ENCODE peak calls at places on chromosomes 3 and 15, in five cellular contexts. C, E, U, X and K are unnamed samples.
A peak's percentile ranks its signal among the peaks of the same experiment; 100 is the strongest.

GRCh38 chr15:86650084-86650483 is 570.4 kb downstream of the AGBL1 start:
- DNase-seq in C (peak; percentile 33), E (no peak), U (no peak), X (no peak), K (no peak)

GRCh38 chr3:29871087-29871486 is 590.2 kb downstream of the RBMS3 start:
- DNase-seq in C (no peak), E (no peak), U (no peak), X (peak; percentile 26), K (peak; percentile 6)

GRCh38 chr3:129001101-129001816 is at the start of gene EFCC1:
- DNase-seq in C (no peak), E (no peak), U (no peak), X (no peak), K (no peak)

GRCh38 chr3:94004301-94004910 is 24.0 kb downstream of the STX19 start:
- DNase-seq in C (peak; percentile 62), E (peak; percentile 22), U (peak; percentile 75), X (peak; percentile 82), K (peak; percentile 72)

GRCh38 chr15:78727561-78727960 is 83.7 kb downstream of the ADAMTS7 start:
- DNase-seq in C (peak; percentile 44), E (no peak), U (peak; percentile 40), X (no peak), K (no peak)

GRCh38 chr15:52746162-52746721 is 43.9 kb downstream of the ONECUT1 start:
- DNase-seq in C (no peak), E (no peak), U (no peak), X (no peak), K (no peak)

GRCh38 chr15:60006203-60006782 is 2.2 kb downstream of the FOXB1 start:
- DNase-seq in C (peak; percentile 50), E (no peak), U (peak; percentile 29), X (no peak), K (no peak)

GRCh38 chr3:37492977-37493471 is 318.6 kb upstream of the LRRFIP2 start:
- DNase-seq in C (no peak), E (no peak), U (peak; percentile 46), X (peak; percentile 58), K (no peak)

GRCh38 chr3:52216585-52217408 is 8.6 kb downstream of the TLR9 start:
- DNase-seq in C (peak; percentile 97), E (no peak), U (peak; percentile 58), X (peak; percentile 62), K (peak; percentile 66)